ENCODE peak calls at places on chromosomes 13 and 19, in seven cellular contexts. S is tibial artery, D is adrenal gland, I is stomach, Q is cardiac muscle cell, B is SJCRH30, W is mesenchymal stem cell. O is an unnamed sample.

GRCh38 chr13:24040835-24041234 is 119.7 kb upstream of the SPATA13 start:
- DNase-seq in S (no peak), D (no peak), I (no peak), Q (peak), B (peak), W (no peak), O (no peak)

GRCh38 chr13:110430391-110431338 is 123.6 kb downstream of the COL4A2 start:
- DNase-seq in S (no peak), D (peak), I (no peak), Q (no peak), B (no peak), W (no peak), O (no peak)

GRCh38 chr19:29665826-29666633 is 769 bp downstream of the PLEKHF1 start:
- DNase-seq in S (peak), D (peak), I (peak), Q (peak), B (no peak), W (peak), O (peak)

GRCh38 chr19:56084835-56085536 is 36.1 kb downstream of the ZNF787 start:
- DNase-seq in S (no peak), D (peak), I (no peak), Q (no peak), B (no peak), W (no peak), O (no peak)

GRCh38 chr13:67119481-67119883 is 110.7 kb downstream of the PCDH9 start:
- DNase-seq in S (no peak), D (no peak), I (no peak), Q (peak), B (peak), W (peak), O (peak)

GRCh38 chr13:63643543-63643942 is 2227.9 kb upstream of the PCDH20 start:
- DNase-seq in S (no peak), D (no peak), I (no peak), Q (no peak), B (no peak), W (peak), O (no peak)

GRCh38 chr13:27375686-27376326 is 48.6 kb upstream of the GTF3A start:
- DNase-seq in S (peak), D (peak), I (peak), Q (peak), B (peak), W (peak), O (peak)

GRCh38 chr13:110156186-110157065 is 150.5 kb downstream of the COL4A1 start:
- DNase-seq in S (no peak), D (no peak), I (no peak), Q (no peak), B (no peak), W (peak), O (no peak)

GRCh38 chr13:42740753-42741152 is 40.6 kb upstream of the FAM216B start:
- DNase-seq in S (no peak), D (peak), I (peak), Q (peak), B (peak), W (no peak), O (peak)

GRCh38 chr13:69948016-69948415 is 159.6 kb upstream of the ATXN8OS start:
- DNase-seq in S (no peak), D (no peak), I (no peak), Q (no peak), B (no peak), W (no peak), O (no peak)

GRCh38 chr13:47628666-47629065 is 372.4 kb downstream of the SUCLA2 start:
- DNase-seq in S (no peak), D (no peak), I (no peak), Q (no peak), B (no peak), W (no peak), O (peak)

GRCh38 chr19:17538684-17539287 is 16.7 kb upstream of the COLGALT1 start:
- DNase-seq in S (no peak), D (no peak), I (no peak), Q (no peak), B (no peak), W (peak), O (no peak)

GRCh38 chr19:11881151-11881800 is 6.3 kb upstream of the ZNF69 start:
- DNase-seq in S (peak), D (peak), I (peak), Q (peak), B (peak), W (peak), O (peak)

GRCh38 chr19:57888494-57889231 is at the start of gene ZNF814:
- DNase-seq in S (peak), D (peak), I (peak), Q (peak), B (peak), W (peak), O (peak)

GRCh38 chr13:83621765-83622421 is 260.4 kb downstream of the SLITRK1 start:
- DNase-seq in S (no peak), D (no peak), I (no peak), Q (no peak), B (no peak), W (no peak), O (no peak)

GRCh38 chr19:1182068-1182467 is 8.0 kb upstream of the SBNO2 start:
- DNase-seq in S (no peak), D (no peak), I (no peak), Q (no peak), B (no peak), W (no peak), O (no peak)

GRCh38 chr19:17496337-17496997 is 15.0 kb upstream of the PGLS start:
- DNase-seq in S (no peak), D (peak), I (peak), Q (peak), B (peak), W (peak), O (peak)

GRCh38 chr19:47258434-47258833 is 2.1 kb downstream of the CCDC9 start:
- DNase-seq in S (no peak), D (no peak), I (no peak), Q (no peak), B (no peak), W (no peak), O (no peak)
- H3K27ac ChIP-seq in S (peak), D (no peak), I (no peak), Q (peak), B (no peak), W (peak), O (no peak)

GRCh38 chr13:30803791-30804190 is 68.4 kb downstream of the ALOX5AP start:
- DNase-seq in S (no peak), D (no peak), I (no peak), Q (no peak), B (peak), W (no peak), O (no peak)
- H3K27ac ChIP-seq in S (peak), D (no peak), I (no peak), Q (no peak), B (peak), W (no peak), O (no peak)

GRCh38 chr19:45123440-45123850 is 30.5 kb downstream of the PPP1R37 start:
- DNase-seq in S (no peak), D (no peak), I (peak), Q (no peak), B (peak), W (no peak), O (no peak)

GRCh38 chr19:45125975-45126493 is 33.1 kb downstream of the PPP1R37 start:
- DNase-seq in S (no peak), D (peak), I (peak), Q (peak), B (peak), W (peak), O (peak)

GRCh38 chr19:45126654-45127053 is 33.7 kb downstream of the PPP1R37 start:
- DNase-seq in S (no peak), D (no peak), I (no peak), Q (no peak), B (no peak), W (no peak), O (no peak)

GRCh38 chr19:45124021-45124420 is 31.0 kb downstream of the PPP1R37 start:
- DNase-seq in S (no peak), D (no peak), I (no peak), Q (no peak), B (no peak), W (no peak), O (no peak)

DNA sequence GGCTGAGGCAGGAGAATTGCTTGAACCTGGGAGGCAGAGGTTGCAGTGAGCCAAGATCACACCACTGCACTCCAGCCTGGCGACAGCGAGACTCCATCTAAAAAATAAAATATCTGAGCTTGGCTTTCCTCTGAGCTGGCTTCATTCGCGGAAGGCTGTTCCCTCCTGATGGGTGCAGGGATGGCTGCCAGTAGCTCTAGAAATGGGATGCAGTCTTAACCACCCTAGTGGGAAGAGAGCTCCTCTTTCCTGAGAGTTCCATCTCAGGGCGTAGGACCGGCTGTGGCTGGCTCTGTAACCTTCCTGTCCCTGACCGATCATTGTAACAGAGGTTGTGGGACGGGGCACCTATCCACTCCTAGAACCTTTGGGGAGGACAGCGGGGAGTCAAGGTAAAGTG is 32.4 kb downstream of the PPP1R37 start:
- DNase-seq in S (no peak), D (no peak), I (no peak), Q (no peak), B (no peak), W (no peak), O (no peak)
- H3K27ac ChIP-seq in S (no peak), D (no peak), I (no peak), Q (no peak), B (no peak), W (no peak), O (no peak)

GRCh38 chr19:14514215-14514871 is 3.9 kb downstream of the DNAJB1 start:
- DNase-seq in S (no peak), D (no peak), I (no peak), Q (no peak), B (no peak), W (no peak), O (no peak)

GRCh38 chr19:14516746-14517438 is 1.3 kb downstream of the DNAJB1 start:
- DNase-seq in S (no peak), D (peak), I (no peak), Q (no peak), B (no peak), W (no peak), O (no peak)

GRCh38 chr19:14517446-14517839 is 754 bp downstream of the DNAJB1 start:
- DNase-seq in S (no peak), D (peak), I (no peak), Q (peak), B (no peak), W (no peak), O (no peak)

GRCh38 chr19:14515501-14516047 is 2.6 kb downstream of the DNAJB1 start:
- DNase-seq in S (no peak), D (no peak), I (no peak), Q (no peak), B (no peak), W (no peak), O (no peak)

GRCh38 chr19:14516048-14516534 is 2.1 kb downstream of the DNAJB1 start:
- DNase-seq in S (no peak), D (peak), I (no peak), Q (no peak), B (no peak), W (no peak), O (no peak)
- H3K27ac ChIP-seq in S (peak), D (no peak), I (peak), Q (no peak), B (no peak), W (no peak), O (no peak)

GRCh38 chr19:49551531-49551930 is 23.7 kb downstream of the RCN3 start:
- DNase-seq in S (no peak), D (no peak), I (no peak), Q (no peak), B (no peak), W (no peak), O (no peak)
- H3K27ac ChIP-seq in S (no peak), D (no peak), I (no peak), Q (no peak), B (no peak), W (no peak), O (no peak)

DNA sequence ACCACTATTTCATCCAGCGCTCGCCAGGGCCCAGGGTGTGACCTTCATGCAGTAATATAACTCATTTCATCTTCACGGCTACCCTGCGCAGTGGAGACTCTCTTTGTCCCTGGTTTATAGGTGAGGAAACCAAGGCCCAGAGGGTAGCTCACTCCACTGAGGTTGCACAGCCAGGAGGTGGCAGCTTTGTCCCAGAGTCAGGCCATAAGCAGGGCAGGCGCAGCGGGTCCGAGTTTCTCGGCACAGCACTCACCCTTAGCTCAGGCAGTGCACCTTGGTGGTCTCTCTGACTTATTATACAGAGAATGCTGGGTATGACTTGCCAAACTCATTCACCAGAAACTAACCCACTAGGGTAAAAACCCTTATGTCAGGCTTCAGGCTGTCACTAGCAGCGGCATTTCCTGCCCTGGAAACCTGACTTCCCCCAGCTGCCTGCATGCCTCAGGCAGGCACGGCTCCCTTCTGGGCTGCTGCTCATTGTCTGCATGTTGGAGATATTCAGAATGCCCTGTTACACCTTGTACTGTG is 24.5 kb downstream of the PPP5C start:
- DNase-seq in S (no peak), D (peak), I (no peak), Q (no peak), B (no peak), W (no peak), O (no peak)
- H3K27ac ChIP-seq in S (no peak), D (no peak), I (no peak), Q (peak), B (no peak), W (peak), O (no peak)

GRCh38 chr13:40878321-40878720 is 88.9 kb downstream of the SLC25A15 start:
- DNase-seq in S (no peak), D (no peak), I (no peak), Q (no peak), B (no peak), W (no peak), O (peak)
- H3K27ac ChIP-seq in S (no peak), D (no peak), I (no peak), Q (no peak), B (no peak), W (peak), O (no peak)

GRCh38 chr13:95709101-95709500 is 32.2 kb downstream of the DNAJC3 start:
- DNase-seq in S (no peak), D (no peak), I (no peak), Q (peak), B (no peak), W (no peak), O (no peak)

GRCh38 chr13:95716231-95716630 is 39.3 kb downstream of the DNAJC3 start:
- DNase-seq in S (no peak), D (no peak), I (no peak), Q (no peak), B (no peak), W (no peak), O (no peak)

GRCh38 chr13:95710313-95710712 is 33.4 kb downstream of the DNAJC3 start:
- DNase-seq in S (no peak), D (no peak), I (no peak), Q (peak), B (no peak), W (peak), O (peak)

GRCh38 chr13:95713651-95714050 is 36.7 kb downstream of the DNAJC3 start:
- DNase-seq in S (no peak), D (no peak), I (no peak), Q (no peak), B (no peak), W (peak), O (no peak)

DNA sequence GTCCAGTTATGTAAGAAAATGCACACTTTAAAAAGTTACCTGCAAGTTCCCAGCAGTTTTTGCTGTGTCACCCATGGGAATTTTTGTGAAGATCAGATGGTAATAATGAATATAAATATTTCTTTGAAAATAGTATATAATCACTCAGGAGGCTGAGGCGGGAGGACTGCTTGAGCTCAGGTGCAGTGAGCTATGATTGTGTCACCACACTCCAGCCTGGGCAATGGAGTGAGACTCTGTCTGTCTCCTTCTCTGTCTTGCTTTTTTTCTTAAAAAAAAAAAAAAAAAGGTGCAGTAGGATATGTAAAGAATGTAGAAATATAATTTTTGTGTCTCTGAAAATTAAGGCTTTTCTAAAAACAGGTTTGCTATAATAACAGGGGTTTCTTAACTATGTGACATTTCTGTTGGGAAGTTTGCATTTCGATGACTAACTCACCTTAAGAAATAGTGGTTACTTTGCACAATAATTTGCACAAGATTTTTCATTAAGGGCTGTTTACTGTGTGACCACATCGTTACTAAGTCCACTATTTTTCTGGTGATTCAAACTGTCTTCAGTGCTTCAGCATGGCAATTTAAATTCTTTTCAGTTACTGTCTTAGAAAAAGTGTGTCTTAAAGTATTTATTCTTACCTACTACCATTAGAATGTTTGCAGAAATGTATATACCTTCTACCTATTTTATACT is 37.3 kb downstream of the DNAJC3 start:
- DNase-seq in S (no peak), D (no peak), I (no peak), Q (peak), B (no peak), W (peak), O (peak)
- H3K27ac ChIP-seq in S (no peak), D (no peak), I (no peak), Q (no peak), B (no peak), W (no peak), O (no peak)

O was measured in brain microvascular endothelial cell.